ENCODE peak calls at places on chromosome 6, in seven cellular contexts. W is heart left ventricle, I is sigmoid colon, V is lower leg skin, T is A549, Y is prostate gland, P is gastrocnemius medialis. U is an unnamed sample.

GRCh38 chr6:144989319-144990099 is 704.4 kb downstream of the UTRN start:
- DNase-seq in T (no peak), P (no peak), V (no peak), W (no peak), Y (peak; percentile 16), I (no peak), U (no peak)

GRCh38 chr6:148591656-148592055 is 155.2 kb upstream of the UST start:
- DNase-seq in W (no peak), I (no peak), P (no peak), T (no peak), Y (no peak), V (no peak), U (no peak)

GRCh38 chr6:159693894-159694545 is 979 bp upstream of the SOD2 start:
- DNase-seq in V (no peak), P (peak; percentile 89), T (no peak), Y (peak; percentile 73), I (peak; percentile 85), W (peak; percentile 65), U (no peak)

GRCh38 chr6:138690975-138691594 is 82.5 kb upstream of the CCDC28A start:
- DNase-seq in I (no peak), V (no peak), T (no peak), W (no peak), P (no peak), Y (no peak), U (no peak)

GRCh38 chr6:106051241-106051640 is 34.9 kb upstream of the PRDM1 start:
- DNase-seq in I (no peak), P (no peak), V (no peak), T (no peak), W (no peak), Y (no peak), U (no peak)

GRCh38 chr6:56856036-56856580 is 98.8 kb upstream of the BEND6 start:
- DNase-seq in W (no peak), P (no peak), V (no peak), T (no peak), Y (no peak), I (no peak), U (no peak)

GRCh38 chr6:101290346-101290745 is 103.2 kb upstream of the GRIK2 start:
- DNase-seq in T (no peak), Y (no peak), I (no peak), P (no peak), V (no peak), W (no peak), U (no peak)

GRCh38 chr6:105981002-105981887 is 104.9 kb upstream of the PRDM1 start:
- DNase-seq in Y (no peak), P (no peak), W (peak; percentile 27), V (no peak), I (peak; percentile 56), T (no peak), U (no peak)

GRCh38 chr6:127855542-127856159 is 45.2 kb downstream of the THEMIS start:
- DNase-seq in V (no peak), P (no peak), Y (no peak), W (no peak), T (no peak), I (no peak), U (no peak)

GRCh38 chr6:7035837-7036249 is 71.9 kb upstream of the RREB1 start:
- DNase-seq in I (no peak), P (no peak), T (no peak), V (no peak), Y (no peak), W (no peak), U (no peak)

GRCh38 chr6:25700841-25701240 is 48.8 kb downstream of the SCGN start:
- DNase-seq in V (no peak), W (no peak), Y (no peak), I (no peak), T (no peak), P (no peak), U (no peak)

GRCh38 chr6:155273438-155273837 is 9.6 kb downstream of the CLDN20 start:
- DNase-seq in P (no peak), T (no peak), W (no peak), Y (no peak), I (no peak), V (no peak), U (no peak)

GRCh38 chr6:109237082-109237985 is 142.0 kb downstream of the CEP57L1 start:
- DNase-seq in W (no peak), T (no peak), I (no peak), P (no peak), V (no peak), Y (no peak), U (no peak)
- TF ChIP-seq POLR2A in W (no peak), T (no peak), I (no peak), P (no peak), V (no peak), Y (no peak), U (no peak)

GRCh38 chr6:142458857-142459256 is 157.1 kb downstream of the ADGRG6 start:
- DNase-seq in I (no peak), Y (no peak), W (no peak), P (no peak), V (no peak), T (no peak), U (no peak)

GRCh38 chr6:142459267-142459666 is 157.5 kb downstream of the ADGRG6 start:
- DNase-seq in V (no peak), W (no peak), Y (no peak), I (no peak), T (no peak), P (no peak), U (no peak)

GRCh38 chr6:142457638-142458406 is 156.0 kb downstream of the ADGRG6 start:
- DNase-seq in I (no peak), W (no peak), T (no peak), V (no peak), P (no peak), Y (no peak), U (no peak)

GRCh38 chr6:142463988-142464387 is 162.2 kb downstream of the ADGRG6 start:
- DNase-seq in I (no peak), T (no peak), V (no peak), P (no peak), W (no peak), Y (no peak), U (no peak)

DNA sequence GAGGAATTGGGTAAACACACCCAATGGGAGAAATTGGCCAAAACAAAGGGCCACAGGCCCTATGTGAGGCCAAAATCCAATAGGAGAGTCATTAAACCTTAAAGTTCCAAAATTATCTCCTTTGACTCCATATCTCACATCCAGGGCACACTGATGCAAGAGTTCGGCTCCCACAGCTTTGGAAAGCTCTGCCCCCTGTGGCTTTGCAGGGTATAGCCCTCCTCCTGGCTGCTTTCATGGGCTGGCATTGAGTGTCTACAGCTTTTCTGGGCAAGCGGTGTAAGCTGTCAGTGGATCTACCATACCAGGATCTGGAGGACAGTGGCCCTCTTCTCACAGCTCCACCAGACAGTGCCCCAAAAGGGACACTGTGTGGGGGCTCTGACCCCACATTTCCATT is 160.5 kb downstream of the ADGRG6 start:
- DNase-seq in V (no peak), Y (no peak), P (no peak), T (no peak), I (no peak), W (no peak), U (no peak)
- TF ChIP-seq POLR2A in V (no peak), Y (no peak), P (no peak), T (no peak), I (no peak), W (no peak), U (no peak)

DNA sequence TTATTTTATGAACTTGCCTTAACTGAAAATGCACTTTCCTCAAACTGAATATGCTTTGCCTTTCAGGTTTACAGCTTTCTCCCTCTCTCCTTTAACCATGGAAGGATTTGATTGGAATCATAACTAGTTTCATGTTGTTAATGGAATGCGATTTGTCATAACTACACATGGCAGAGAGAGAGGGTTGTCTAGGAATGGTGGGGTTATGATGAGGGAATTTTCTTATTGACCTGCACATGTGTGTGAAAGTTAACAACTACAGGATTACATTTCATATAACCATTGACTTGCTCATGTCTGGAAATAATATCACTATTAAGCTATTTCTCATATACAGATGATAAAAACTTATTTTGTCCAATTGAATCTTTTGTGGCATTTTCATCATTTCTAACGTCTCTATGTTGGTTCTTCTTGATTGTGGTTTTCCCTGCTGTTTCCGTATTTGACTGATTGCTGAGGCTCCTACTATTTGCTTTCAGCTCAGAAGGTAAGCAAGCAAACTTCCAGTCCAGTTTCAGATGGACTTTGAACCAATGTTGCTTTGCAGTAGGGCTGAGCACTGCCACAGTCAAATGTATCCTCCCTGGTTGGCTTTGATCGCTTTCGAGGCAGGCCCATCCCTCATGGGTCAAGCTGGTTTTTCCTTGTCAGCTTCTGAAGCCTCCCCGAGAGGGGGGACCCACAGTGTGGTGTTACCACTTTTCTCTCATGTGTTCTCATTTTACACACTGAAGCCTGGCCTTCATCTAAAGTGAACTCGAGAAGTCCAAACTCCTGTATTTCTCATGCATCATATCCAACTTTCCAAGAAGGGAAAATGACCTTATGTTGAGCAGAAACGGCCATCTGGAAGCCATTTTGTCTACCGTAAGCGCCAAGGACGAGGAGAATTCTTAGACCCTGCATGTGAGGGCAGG is 7.6 kb upstream of the CCN2 start:
- DNase-seq in I (no peak), P (no peak), T (no peak), W (no peak), Y (no peak), V (no peak), U (no peak)
- TF ChIP-seq POLR2A in I (no peak), P (no peak), T (no peak), W (no peak), Y (no peak), V (no peak), U (no peak)

GRCh38 chr6:30615958-30616810 is 859 bp downstream of the PPP1R10 start:
- DNase-seq in I (peak; percentile 69), Y (no peak), P (peak; percentile 56), T (no peak), W (no peak), V (no peak), U (no peak)

GRCh38 chr6:30618270-30618787 is 689 bp downstream of the MRPS18B start:
- DNase-seq in V (no peak), P (no peak), Y (no peak), W (no peak), I (peak; percentile 52), T (no peak), U (no peak)

GRCh38 chr6:30615219-30615957 is 1.7 kb downstream of the PPP1R10 start:
- DNase-seq in P (no peak), W (peak; percentile 38), Y (peak; percentile 50), T (no peak), V (no peak), I (peak; percentile 71), U (no peak)

GRCh38 chr6:30617565-30618269 is at the start of gene MRPS18B:
- DNase-seq in P (peak; percentile 98), Y (peak; percentile 97), V (peak; percentile 99), W (peak; percentile 99), I (peak; percentile 99), T (peak; percentile 74), U (peak; percentile 74)

DNA sequence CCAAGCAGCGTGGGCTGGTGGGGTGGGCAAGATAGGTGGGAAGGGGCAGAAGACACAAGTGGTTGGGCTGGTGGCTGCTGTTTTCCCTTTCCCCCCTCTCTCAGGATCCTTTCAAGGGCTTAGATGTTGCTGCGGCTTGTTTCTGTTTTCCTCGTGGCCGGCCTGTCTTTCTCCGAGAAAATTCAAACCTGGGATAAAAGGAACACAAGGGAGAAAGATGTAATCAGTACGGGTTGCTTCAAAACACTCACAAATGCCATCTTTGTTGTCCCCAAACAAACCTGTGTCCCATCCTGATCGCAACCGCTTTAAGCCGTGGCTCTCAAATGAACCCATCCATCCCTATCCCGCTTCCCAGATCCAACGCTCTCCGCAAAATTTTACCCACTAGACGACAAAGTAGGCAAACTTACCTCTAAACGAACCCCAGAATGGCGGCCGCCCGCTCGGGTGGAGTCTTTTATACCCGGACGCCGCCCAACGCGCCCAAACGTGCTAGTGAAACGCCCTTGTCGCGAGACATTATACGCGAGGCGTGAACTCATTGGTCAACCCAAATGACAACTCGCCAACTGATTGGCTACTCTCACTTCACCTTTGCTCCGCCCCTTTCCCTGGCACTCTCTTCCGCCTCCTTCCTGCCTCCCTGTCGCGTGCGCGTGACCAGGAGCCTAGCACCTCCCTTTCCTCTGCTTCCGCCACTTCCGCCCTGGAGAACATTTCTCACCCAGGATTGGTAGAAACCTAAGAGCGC is at the start of gene PPP1R10:
- DNase-seq in W (peak; percentile 99), V (peak; percentile 100), T (peak; percentile 86), Y (peak; percentile 99), I (peak; percentile 100), P (peak; percentile 100), U (peak; percentile 79)
- TF ChIP-seq POLR2A in W (peak; percentile 99), V (peak; percentile 98), T (peak; percentile 89), Y (peak; percentile 97), I (peak; percentile 100), P (peak; percentile 100), U (peak; percentile 83)

U was measured in H54.